ENCODE peak calls at places on chromosomes 5 and 9, in eight cellular contexts. A is heart left ventricle; H is Panc1; V is HL-60; Q is PC-3; P is brain microvascular endothelial cell; C is CD8-positive, alpha-beta T cell; T is GM12878. B is an unnamed sample.

GRCh38 chr5:167953151-167953788 is 338.2 kb upstream of the WWC1 start:
- DNase-seq in A (no peak), H (no peak), V (no peak), Q (no peak), P (no peak), C (no peak), T (no peak), B (no peak)

GRCh38 chr9:113409481-113409880 is 994 bp downstream of the POLE3 start:
- DNase-seq in A (no peak), H (no peak), V (peak), Q (no peak), P (no peak), C (no peak), T (no peak), B (no peak)

GRCh38 chr9:116095403-116095802 is 58.2 kb upstream of the PAPPA start:
- DNase-seq in A (no peak), H (no peak), V (no peak), Q (no peak), P (no peak), C (no peak), T (no peak), B (no peak)

GRCh38 chr9:20684865-20685696 is 1.0 kb downstream of the FOCAD start:
- DNase-seq in A (no peak), H (no peak), V (no peak), Q (peak), P (peak), C (no peak), T (no peak), B (no peak)

GRCh38 chr5:116038817-116039216 is 6.5 kb downstream of the ARL14EPL start:
- DNase-seq in A (no peak), H (no peak), V (peak), Q (no peak), P (no peak), C (no peak), T (no peak), B (no peak)

GRCh38 chr9:116112236-116112635 is 41.4 kb upstream of the PAPPA start:
- DNase-seq in A (no peak), H (no peak), V (no peak), Q (peak), P (no peak), C (no peak), T (no peak), B (no peak)

GRCh38 chr5:83025690-83026472 is 51.3 kb downstream of the TMEM167A start:
- DNase-seq in A (no peak), H (no peak), V (no peak), Q (no peak), P (no peak), C (no peak), T (no peak), B (no peak)

GRCh38 chr5:178266581-178266980 is 34.0 kb upstream of the PHYKPL start:
- DNase-seq in A (no peak), H (no peak), V (no peak), Q (no peak), P (no peak), C (no peak), T (no peak), B (no peak)

GRCh38 chr9:79537838-79538237 is 33.9 kb upstream of the TLE4 start:
- DNase-seq in A (no peak), H (no peak), V (no peak), Q (no peak), P (no peak), C (no peak), T (no peak), B (no peak)

GRCh38 chr9:86116425-86116824 is 17.1 kb upstream of the GOLM1 start:
- DNase-seq in A (no peak), H (no peak), V (no peak), Q (no peak), P (no peak), C (no peak), T (no peak), B (no peak)

GRCh38 chr9:11023201-11023600 is 410.4 kb upstream of the PTPRD start:
- DNase-seq in A (no peak), H (no peak), V (no peak), Q (no peak), P (no peak), C (no peak), T (no peak), B (no peak)

GRCh38 chr5:179227578-179228311 is 117.5 kb downstream of the ADAMTS2 start:
- DNase-seq in A (no peak), H (no peak), V (no peak), Q (no peak), P (no peak), C (no peak), T (no peak), B (no peak)

GRCh38 chr9:135296783-135297715 is 182.5 kb upstream of the PPP1R26 start:
- DNase-seq in A (no peak), H (no peak), V (no peak), Q (no peak), P (no peak), C (no peak), T (no peak), B (no peak)

GRCh38 chr5:77145666-77146065 is 58.6 kb upstream of the ZBED3 start:
- DNase-seq in A (no peak), H (no peak), V (no peak), Q (peak), P (peak), C (no peak), T (no peak), B (no peak)

GRCh38 chr9:137685035-137685885 is 66.5 kb downstream of the EHMT1 start:
- DNase-seq in A (no peak), H (no peak), V (peak), Q (peak), P (peak), C (no peak), T (no peak), B (no peak)

GRCh38 chr5:26339576-26339975 is 698.8 kb downstream of the CDH9 start:
- DNase-seq in A (no peak), H (no peak), V (no peak), Q (no peak), P (no peak), C (no peak), T (no peak), B (no peak)

GRCh38 chr5:100855940-100856339 is 47.1 kb downstream of the ST8SIA4 start:
- DNase-seq in A (no peak), H (no peak), V (no peak), Q (no peak), P (no peak), C (no peak), T (no peak), B (no peak)

GRCh38 chr5:39224196-39224754 is 4.9 kb upstream of the FYB1 start:
- DNase-seq in A (no peak), H (no peak), V (peak), Q (peak), P (no peak), C (no peak), T (no peak), B (no peak)

GRCh38 chr9:34279431-34279830 is 49.6 kb downstream of the KIF24 start:
- DNase-seq in A (no peak), H (no peak), V (no peak), Q (peak), P (no peak), C (no peak), T (no peak), B (no peak)

GRCh38 chr9:124863371-124863831 is 1.5 kb downstream of the ARPC5L start:
- DNase-seq in A (no peak), H (no peak), V (no peak), Q (peak), P (no peak), C (no peak), T (no peak), B (no peak)

GRCh38 chr5:56047448-56047847 is 52.7 kb upstream of the IL6ST start:
- DNase-seq in A (no peak), H (no peak), V (no peak), Q (no peak), P (no peak), C (no peak), T (no peak), B (no peak)

GRCh38 chr9:111400564-111400898 is 70.5 kb upstream of the OR2K2 start:
- DNase-seq in A (no peak), H (no peak), V (no peak), Q (no peak), P (no peak), C (no peak), T (no peak), B (no peak)

GRCh38 chr9:111393971-111394370 is 63.9 kb upstream of the OR2K2 start:
- DNase-seq in A (no peak), H (no peak), V (no peak), Q (no peak), P (no peak), C (no peak), T (no peak), B (no peak)

GRCh38 chr9:111405701-111406100 is 75.7 kb upstream of the OR2K2 start:
- DNase-seq in A (no peak), H (no peak), V (no peak), Q (no peak), P (no peak), C (no peak), T (no peak), B (no peak)

GRCh38 chr9:111399211-111399739 is 69.3 kb upstream of the OR2K2 start:
- DNase-seq in A (no peak), H (no peak), V (no peak), Q (no peak), P (no peak), C (no peak), T (no peak), B (no peak)

GRCh38 chr9:111399772-111400563 is 69.9 kb upstream of the OR2K2 start:
- DNase-seq in A (no peak), H (peak), V (peak), Q (peak), P (no peak), C (no peak), T (no peak), B (no peak)
- TF ChIP-seq CTCF in A (peak), H (peak), V (no peak), Q (peak), P (peak), C (no peak), T (peak), B (no peak)

GRCh38 chr9:136651859-136652258 is 10.9 kb upstream of the EGFL7 start:
- DNase-seq in A (no peak), H (no peak), V (no peak), Q (no peak), P (no peak), C (no peak), T (no peak), B (no peak)
- H3K27ac ChIP-seq in A (no peak), H (no peak), V (no peak), Q (no peak), P (no peak), C (no peak), T (no peak), B (no peak)

GRCh38 chr5:138724470-138725146 is 28.6 kb upstream of the CTNNA1 start:
- DNase-seq in A (no peak), H (no peak), V (peak), Q (no peak), P (no peak), C (no peak), T (no peak), B (peak)

GRCh38 chr5:138726848-138727247 is 26.4 kb upstream of the CTNNA1 start:
- DNase-seq in A (no peak), H (no peak), V (no peak), Q (no peak), P (no peak), C (no peak), T (no peak), B (no peak)

GRCh38 chr5:138722518-138722917 is 30.7 kb upstream of the CTNNA1 start:
- DNase-seq in A (no peak), H (no peak), V (no peak), Q (no peak), P (no peak), C (no peak), T (no peak), B (no peak)

GRCh38 chr5:138725153-138725884 is 27.9 kb upstream of the CTNNA1 start:
- DNase-seq in A (no peak), H (no peak), V (no peak), Q (peak), P (peak), C (no peak), T (no peak), B (no peak)

GRCh38 chr5:138725885-138726457 is 27.3 kb upstream of the CTNNA1 start:
- DNase-seq in A (no peak), H (no peak), V (no peak), Q (no peak), P (no peak), C (no peak), T (no peak), B (no peak)
- TF ChIP-seq CTCF in A (no peak), H (no peak), V (no peak), Q (no peak), P (no peak), C (no peak), T (no peak), B (no peak)

GRCh38 chr9:76887951-76888350 is 18.0 kb downstream of the PRUNE2 start:
- DNase-seq in A (no peak), H (no peak), V (no peak), Q (no peak), P (no peak), C (no peak), T (no peak), B (no peak)
- H3K27ac ChIP-seq in A (no peak), H (no peak), V (no peak), Q (no peak), P (no peak), C (no peak), T (no peak), B (peak)

DNA sequence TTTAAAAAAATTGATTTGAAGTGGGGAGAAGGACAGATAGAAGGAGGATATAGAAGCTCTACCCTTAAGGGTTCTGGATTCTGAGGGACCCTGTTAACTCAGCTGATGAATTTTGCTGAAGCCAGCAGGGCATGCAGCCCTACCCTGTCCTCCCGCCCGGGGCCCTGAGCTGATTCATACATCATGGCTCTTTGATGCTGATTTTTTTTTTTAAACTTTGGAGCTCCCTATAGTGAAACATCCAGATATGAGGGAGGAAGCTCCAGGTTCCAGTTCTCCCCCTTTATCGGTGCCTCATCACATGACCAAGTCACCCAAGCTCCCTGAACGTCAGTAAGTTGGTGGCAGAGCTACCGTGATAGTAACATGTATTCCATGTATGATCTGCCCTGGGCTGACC is 26.1 kb downstream of the SPARC start:
- DNase-seq in A (no peak), H (no peak), V (no peak), Q (no peak), P (peak), C (no peak), T (no peak), B (no peak)
- TF ChIP-seq CTCF in A (no peak), H (no peak), V (no peak), Q (no peak), P (no peak), C (no peak), T (no peak), B (no peak)

DNA sequence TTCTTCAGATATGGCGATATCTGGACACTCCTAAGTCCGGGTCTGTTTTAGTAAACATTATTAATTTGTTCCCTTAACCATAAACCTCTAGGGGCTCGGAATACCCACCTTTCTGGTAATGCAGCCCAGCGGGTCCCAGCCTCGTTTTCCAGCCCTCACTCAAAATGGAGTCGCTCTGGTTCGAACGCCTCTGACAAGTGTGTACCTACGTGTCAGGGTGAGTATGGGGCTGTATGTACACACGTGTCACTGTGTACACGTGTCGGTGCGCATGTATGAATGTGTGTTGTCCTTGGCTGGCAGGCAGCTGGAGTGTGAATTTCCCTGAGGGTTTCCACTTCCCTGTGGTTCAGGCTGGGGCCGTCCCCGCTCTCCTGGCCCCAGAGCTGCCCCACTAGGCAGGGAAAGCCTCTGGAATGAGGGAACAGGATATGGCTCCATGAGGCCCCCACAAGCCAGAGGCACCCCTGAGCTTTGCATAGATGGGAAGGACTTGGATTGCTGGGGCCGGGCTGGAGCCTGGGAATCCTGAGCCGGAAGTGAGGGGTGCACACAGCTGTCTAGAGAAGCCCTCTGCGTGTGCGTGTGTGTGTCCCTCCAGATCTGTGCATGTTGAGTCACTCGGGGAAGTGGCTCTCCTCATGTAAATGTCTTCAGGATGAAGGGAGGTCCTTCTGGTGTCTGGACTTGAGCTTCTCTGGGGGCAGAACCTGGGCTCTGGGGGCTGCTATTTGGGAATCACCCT is 160.8 kb upstream of the IER5L start:
- DNase-seq in A (no peak), H (no peak), V (no peak), Q (no peak), P (peak), C (no peak), T (no peak), B (no peak)
- H3K27ac ChIP-seq in A (peak), H (peak), V (no peak), Q (no peak), P (no peak), C (no peak), T (no peak), B (peak)

GRCh38 chr5:170078458-170078857 is 27.2 kb upstream of the FOXI1 start:
- DNase-seq in A (no peak), H (no peak), V (no peak), Q (no peak), P (no peak), C (no peak), T (no peak), B (no peak)

GRCh38 chr5:170076211-170076610 is 29.5 kb upstream of the FOXI1 start:
- DNase-seq in A (no peak), H (no peak), V (no peak), Q (no peak), P (no peak), C (no peak), T (no peak), B (no peak)

GRCh38 chr5:170076707-170077106 is 29.0 kb upstream of the FOXI1 start:
- DNase-seq in A (no peak), H (no peak), V (no peak), Q (no peak), P (no peak), C (no peak), T (no peak), B (no peak)

GRCh38 chr5:170078931-170079330 is 26.8 kb upstream of the FOXI1 start:
- DNase-seq in A (no peak), H (no peak), V (no peak), Q (no peak), P (no peak), C (no peak), T (no peak), B (peak)

DNA sequence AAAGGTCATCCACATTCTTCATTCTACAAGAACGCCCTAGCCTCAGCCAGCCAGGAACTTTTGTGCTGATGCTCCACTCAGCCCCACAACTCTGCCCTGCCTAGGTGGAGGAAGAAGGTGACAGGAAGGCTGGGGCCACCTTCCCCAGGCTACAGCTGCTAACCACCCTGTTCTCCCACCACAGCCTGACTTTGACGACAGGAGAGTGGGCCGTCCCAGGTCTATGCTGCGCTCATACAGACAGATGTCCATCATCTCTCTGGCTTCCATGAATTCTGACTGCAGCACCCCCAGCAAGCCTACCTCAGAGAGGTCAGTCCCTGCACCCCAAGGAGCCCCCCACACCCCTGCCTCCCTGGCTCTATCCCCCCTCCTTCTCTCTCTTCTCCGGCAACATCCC is 28.2 kb upstream of the FOXI1 start:
- DNase-seq in A (no peak), H (no peak), V (no peak), Q (no peak), P (no peak), C (no peak), T (no peak), B (no peak)
- TF ChIP-seq CTCF in A (no peak), H (no peak), V (no peak), Q (no peak), P (no peak), C (no peak), T (no peak), B (no peak)

GRCh38 chr9:134057751-134058701 is 9.8 kb downstream of the BRD3 start:
- DNase-seq in A (peak), H (no peak), V (no peak), Q (no peak), P (no peak), C (no peak), T (no peak), B (no peak)
- H3K27ac ChIP-seq in A (no peak), H (no peak), V (no peak), Q (peak), P (no peak), C (no peak), T (no peak), B (no peak)

GRCh38 chr5:3913264-3913663 is 317.6 kb downstream of the IRX1 start:
- DNase-seq in A (no peak), H (no peak), V (no peak), Q (no peak), P (no peak), C (no peak), T (no peak), B (no peak)

GRCh38 chr5:3911111-3911510 is 315.5 kb downstream of the IRX1 start:
- DNase-seq in A (no peak), H (no peak), V (no peak), Q (no peak), P (no peak), C (no peak), T (no peak), B (no peak)

DNA sequence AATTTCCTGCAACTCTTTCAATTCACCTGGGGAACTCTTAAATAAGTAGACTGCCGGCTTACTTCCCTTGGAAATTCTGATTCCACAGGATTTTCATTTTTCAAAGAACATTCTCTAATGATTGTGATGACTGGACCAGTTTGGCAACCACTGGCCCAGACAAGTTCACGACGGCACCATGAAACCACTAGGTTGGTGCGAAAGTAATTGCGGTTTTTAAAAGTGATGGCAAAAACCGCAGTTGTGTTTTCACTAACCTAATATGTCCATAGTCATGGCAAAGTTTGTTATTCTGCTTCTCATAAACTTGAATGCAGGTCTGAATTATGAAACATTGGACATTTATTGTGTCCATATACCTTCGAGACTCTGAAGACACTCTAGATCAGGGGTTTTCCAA is 317.2 kb downstream of the IRX1 start:
- DNase-seq in A (no peak), H (no peak), V (no peak), Q (no peak), P (no peak), C (no peak), T (no peak), B (no peak)
- TF ChIP-seq CTCF in A (no peak), H (no peak), V (no peak), Q (no peak), P (no peak), C (no peak), T (no peak), B (no peak)

DNA sequence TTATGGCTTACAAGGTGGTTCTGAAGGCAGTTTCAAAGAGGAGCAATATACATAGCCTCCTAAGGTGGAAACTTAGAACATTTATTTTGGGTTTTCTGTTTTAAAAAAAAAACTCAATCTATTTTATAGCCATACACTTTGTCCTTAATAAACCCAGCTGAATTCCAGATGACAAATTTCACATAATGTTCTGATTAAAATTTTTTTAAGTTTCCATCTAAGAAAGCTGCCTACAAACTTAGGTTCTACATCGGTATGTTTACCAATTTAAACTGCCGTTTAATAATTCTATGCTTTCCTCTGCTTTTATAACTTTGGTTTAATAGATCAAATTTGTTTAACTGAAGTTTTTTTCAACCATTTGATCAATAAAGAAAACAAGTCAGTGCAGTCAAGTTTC is 12.5 kb downstream of the NR3C1 start:
- DNase-seq in A (no peak), H (no peak), V (no peak), Q (no peak), P (no peak), C (no peak), T (no peak), B (no peak)
- H3K27ac ChIP-seq in A (no peak), H (no peak), V (no peak), Q (no peak), P (no peak), C (no peak), T (peak), B (no peak)